ENCODE peak calls at places on chromosomes 2 and 18, in ten cellular contexts. F is upper lobe of left lung; G is heart right ventricle; B is HFFc6; J is suprapubic skin; L is Peyer's patch; R is CD8-positive, alpha-beta T cell; U is mammary epithelial cell; M is GM20000; S is colonic mucosa. D is an unnamed sample.

GRCh38 chr2:107338059-107338458 is 452.1 kb upstream of the ST6GAL2 start:
- DNase-seq in F (no peak), G (no peak), B (no peak), J (no peak), L (no peak), R (no peak), U (no peak), M (no peak), S (no peak), D (no peak)

GRCh38 chr2:100242891-100243670 is 79.2 kb downstream of the LONRF2 start:
- DNase-seq in F (no peak), G (peak; percentile 75), B (peak; percentile 46), J (no peak), L (peak; percentile 88), R (peak; percentile 30), U (peak; percentile 15), M (peak; percentile 65), S (peak; percentile 56), D (peak; percentile 64)

GRCh38 chr2:217707116-217707742 is 295.6 kb downstream of the TNS1 start:
- DNase-seq in F (no peak), G (peak; percentile 11), B (peak; percentile 59), J (peak; percentile 76), L (no peak), R (no peak), U (peak; percentile 92), M (no peak), S (no peak), D (no peak)

GRCh38 chr2:120675460-120676130 is 60.1 kb upstream of the GLI2 start:
- DNase-seq in F (peak; percentile 78), G (peak; percentile 53), B (peak; percentile 52), J (peak; percentile 75), L (peak; percentile 68), R (peak; percentile 33), U (peak; percentile 30), M (peak; percentile 76), S (peak; percentile 66), D (peak; percentile 74)

GRCh38 chr2:189548686-189549439 is 31.7 kb downstream of the SLC40A1 start:
- DNase-seq in F (no peak), G (no peak), B (no peak), J (no peak), L (no peak), R (no peak), U (peak; percentile 22), M (no peak), S (no peak), D (no peak)

GRCh38 chr2:127226520-127227263 is 6.6 kb upstream of the CYP27C1 start:
- DNase-seq in F (no peak), G (no peak), B (peak; percentile 93), J (no peak), L (peak; percentile 66), R (no peak), U (peak; percentile 92), M (peak; percentile 59), S (peak; percentile 92), D (peak; percentile 69)

GRCh38 chr2:69298862-69299261 is 88.2 kb downstream of the GFPT1 start:
- DNase-seq in F (no peak), G (no peak), B (peak; percentile 42), J (no peak), L (no peak), R (no peak), U (no peak), M (no peak), S (no peak), D (no peak)

GRCh38 chr2:196230051-196230450 is 58.7 kb upstream of the STK17B start:
- DNase-seq in F (no peak), G (no peak), B (no peak), J (no peak), L (peak; percentile 87), R (peak; percentile 49), U (no peak), M (no peak), S (peak; percentile 31), D (no peak)

GRCh38 chr2:70922591-70923234 is 13.0 kb upstream of the ATP6V1B1 start:
- DNase-seq in F (peak; percentile 43), G (no peak), B (no peak), J (no peak), L (peak; percentile 32), R (no peak), U (no peak), M (no peak), S (no peak), D (no peak)

GRCh38 chr18:58937204-58937603 is 72.5 kb downstream of the ZNF532 start:
- DNase-seq in F (no peak), G (no peak), B (peak; percentile 41), J (no peak), L (no peak), R (no peak), U (peak; percentile 30), M (no peak), S (no peak), D (no peak)

GRCh38 chr2:55946793-55947192 is 23.2 kb upstream of the EFEMP1 start:
- DNase-seq in F (no peak), G (no peak), B (no peak), J (no peak), L (no peak), R (no peak), U (no peak), M (no peak), S (no peak), D (no peak)

GRCh38 chr2:62340981-62341624 is 145.2 kb downstream of the B3GNT2 start:
- DNase-seq in F (no peak), G (peak; percentile 48), B (peak; percentile 13), J (no peak), L (no peak), R (no peak), U (no peak), M (no peak), S (no peak), D (no peak)

GRCh38 chr2:206198677-206199076 is 39.0 kb downstream of the EEF1B2 start:
- DNase-seq in F (no peak), G (no peak), B (no peak), J (no peak), L (no peak), R (no peak), U (peak; percentile 60), M (no peak), S (no peak), D (no peak)

GRCh38 chr2:76895469-76895868 is 626.7 kb downstream of the LRRTM4 start:
- DNase-seq in F (no peak), G (no peak), B (no peak), J (no peak), L (no peak), R (no peak), U (no peak), M (no peak), S (no peak), D (no peak)
- TF ChIP-seq CTCF in F (no peak), G (no peak), B (no peak), J (no peak), L (no peak), R (no peak), U (no peak), M (no peak), S (no peak), D (no peak)

GRCh38 chr18:61322265-61322873 is 10.9 kb upstream of the CDH20 start:
- DNase-seq in F (peak; percentile 22), G (peak; percentile 58), B (peak; percentile 52), J (no peak), L (peak; percentile 82), R (no peak), U (peak; percentile 35), M (peak; percentile 74), S (peak; percentile 57), D (peak; percentile 69)
- TF ChIP-seq CTCF in F (peak; percentile 36), G (peak; percentile 61), B (peak; percentile 94), J (peak; percentile 13), L (peak; percentile 89), R (no peak), U (peak; percentile 97), M (peak; percentile 89), S (peak; percentile 69), D (peak; percentile 97)

DNA sequence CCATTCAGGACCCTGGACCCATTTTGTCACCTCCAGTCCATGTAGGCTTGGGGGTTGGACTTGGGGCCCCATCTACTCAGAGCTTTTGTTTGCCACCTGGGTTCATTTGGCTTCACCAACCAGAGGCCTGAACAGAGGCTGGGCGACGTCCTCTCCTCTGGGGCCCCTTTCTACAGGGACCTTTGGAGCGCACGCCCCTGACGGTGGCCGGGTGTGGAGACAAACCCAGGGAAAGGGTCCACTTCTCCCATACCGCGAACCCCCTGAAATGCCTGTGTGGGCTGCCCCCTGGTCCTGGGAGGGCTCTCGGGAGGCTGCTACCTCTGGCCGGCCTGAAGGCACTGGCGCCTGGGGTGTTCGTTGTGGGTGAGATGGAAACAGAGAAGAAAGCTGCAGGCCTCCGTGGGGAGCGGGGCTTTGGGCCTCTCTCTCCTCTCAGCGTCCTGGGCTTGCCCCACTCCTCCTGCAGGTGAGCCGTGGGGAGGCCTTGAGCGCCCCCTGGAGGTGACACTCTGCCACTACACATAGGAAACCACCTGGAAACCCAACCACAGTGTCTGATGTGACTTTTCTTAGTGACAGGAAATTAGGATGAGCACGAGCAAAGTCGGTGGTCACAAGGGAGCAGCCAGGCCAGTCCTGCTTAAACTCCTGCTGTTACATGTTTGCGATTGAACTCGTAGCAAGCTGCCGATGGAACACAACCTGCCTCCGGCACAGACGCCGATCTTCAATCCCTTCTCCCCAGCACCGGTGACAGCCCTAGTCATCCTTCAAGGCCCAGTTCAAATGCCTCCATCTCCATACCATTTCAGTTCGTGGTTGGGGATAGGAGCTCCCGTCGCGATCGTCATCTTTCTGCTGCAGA is 12.0 kb upstream of the NTSR2 start:
- DNase-seq in F (peak; percentile 71), G (no peak), B (no peak), J (peak; percentile 55), L (peak; percentile 60), R (peak; percentile 29), U (no peak), M (peak; percentile 78), S (peak; percentile 37), D (peak; percentile 85)
- TF ChIP-seq CTCF in F (peak; percentile 61), G (peak; percentile 53), B (peak; percentile 97), J (no peak), L (peak; percentile 68), R (peak; percentile 63), U (peak; percentile 92), M (peak; percentile 27), S (peak; percentile 72), D (peak; percentile 78)

DNA sequence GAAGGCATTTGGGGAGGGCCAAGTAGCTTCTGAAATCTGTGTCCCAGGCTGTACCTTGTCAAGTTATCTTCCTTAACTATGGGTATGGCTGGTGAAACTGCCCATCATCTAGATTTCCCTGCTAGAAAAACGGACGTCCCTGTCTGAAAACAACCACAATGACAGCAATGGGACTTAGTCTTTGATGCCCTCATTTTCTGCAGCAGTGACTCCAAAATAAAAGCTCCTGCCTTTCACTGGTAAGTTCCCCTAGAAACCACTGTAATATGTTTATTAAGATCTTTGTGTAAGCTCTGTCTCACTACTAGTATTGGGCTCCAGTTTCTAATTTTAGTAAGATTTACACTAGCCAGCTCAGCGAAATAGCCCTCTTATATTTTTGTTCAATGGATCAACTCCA is 47.2 kb upstream of the GORASP2 start:
- DNase-seq in F (no peak), G (no peak), B (no peak), J (no peak), L (no peak), R (no peak), U (no peak), M (no peak), S (no peak), D (no peak)
- TF ChIP-seq CTCF in F (no peak), G (no peak), B (no peak), J (no peak), L (no peak), R (no peak), U (no peak), M (no peak), S (no peak), D (no peak)